ENCODE peak calls at places on chromosomes 6 and 20, in four cellular contexts. T is AG09319; D is naive thymus-derived CD4-positive, alpha-beta T cell; J is Peyer's patch. O is an unnamed sample.

GRCh38 chr6:168005796-168006195 is 8.3 kb downstream of the KIF25 start:
- DNase-seq in J (no peak), T (no peak), D (no peak), O (no peak)

GRCh38 chr20:41309817-41310216 is 7.7 kb downstream of the ZHX3 start:
- DNase-seq in J (no peak), T (no peak), D (no peak), O (no peak)

GRCh38 chr20:48352042-48352441 is 475.8 kb downstream of the PREX1 start:
- DNase-seq in T (no peak), D (no peak), J (no peak), O (no peak)

GRCh38 chr20:64057628-64058498 is 5.1 kb upstream of the TCEA2 start:
- DNase-seq in T (no peak), J (peak), D (peak), O (no peak)

GRCh38 chr20:31819083-31819784 is at the start of gene MYLK2:
- DNase-seq in T (no peak), J (no peak), D (no peak), O (no peak)

GRCh38 chr20:61449057-61449456 is 197.0 kb downstream of the CDH4 start:
- DNase-seq in J (no peak), T (no peak), D (no peak), O (no peak)

GRCh38 chr6:107815846-107816245 is 8.3 kb downstream of the SCML4 start:
- DNase-seq in J (no peak), T (no peak), D (no peak), O (no peak)

GRCh38 chr20:63625771-63626423 is 1.0 kb downstream of the GMEB2 start:
- DNase-seq in D (no peak), T (no peak), J (no peak), O (no peak)

GRCh38 chr6:31639449-31639861 is 13.0 kb downstream of the BAG6 start:
- DNase-seq in J (no peak), T (no peak), D (no peak), O (no peak)

GRCh38 chr20:34904202-34904621 is 27.8 kb downstream of the ACSS2 start:
- DNase-seq in J (no peak), D (no peak), T (no peak), O (no peak)

GRCh38 chr20:50233325-50234212 is 42.9 kb downstream of the CEBPB start:
- DNase-seq in J (no peak), T (no peak), D (no peak), O (no peak)

GRCh38 chr6:26457796-26458688 is at the start of gene BTN2A1:
- DNase-seq in J (peak), D (peak), T (peak), O (peak)

O was measured in GM04504.